ENCODE peak calls at places on chromosomes 4 and X, in six cellular contexts. O is H1, A is body of pancreas, F is A549, U is IMR-90, V is HCT116. R is an unnamed sample.

GRCh38 chr4:79650217-79650616 is 242.2 kb upstream of the GK2 start:
- DNase-seq in O (no peak), A (no peak), F (no peak), U (no peak), V (no peak), R (no peak)

GRCh38 chrX:20374866-20375530 is 108.3 kb upstream of the RPS6KA3 start:
- DNase-seq in O (no peak), A (no peak), F (no peak), U (no peak), V (no peak), R (no peak)

GRCh38 chr4:138650917-138651564 is 364.5 kb upstream of the NOCT start:
- DNase-seq in O (no peak), A (no peak), F (peak; percentile 16), U (peak; percentile 89), V (no peak), R (no peak)

GRCh38 chrX:154595559-154595958 is 10.6 kb downstream of the CTAG1A start:
- DNase-seq in O (no peak), A (no peak), F (no peak), U (no peak), V (no peak), R (no peak)

GRCh38 chr4:164926301-164926700 is 49.3 kb downstream of the APELA start:
- DNase-seq in O (no peak), A (no peak), F (no peak), U (no peak), V (no peak), R (no peak)

GRCh38 chr4:98614081-98614480 is 44.3 kb downstream of the TSPAN5 start:
- DNase-seq in O (no peak), A (no peak), F (no peak), U (no peak), V (no peak), R (no peak)

GRCh38 chrX:102339312-102340298 is 92.6 kb downstream of the NXF2 start:
- DNase-seq in O (no peak), A (no peak), F (no peak), U (no peak), V (no peak), R (no peak)

GRCh38 chr4:78512357-78512920 is 39.1 kb upstream of the ANXA3 start:
- DNase-seq in O (no peak), A (no peak), F (no peak), U (peak; percentile 10), V (no peak), R (no peak)

GRCh38 chr4:57093816-57094481 is 16.2 kb downstream of the IGFBP7 start:
- DNase-seq in O (no peak), A (no peak), F (no peak), U (no peak), V (no peak), R (no peak)

GRCh38 chr4:15890246-15890829 is 48.2 kb downstream of the FGFBP1 start:
- DNase-seq in O (no peak), A (no peak), F (no peak), U (no peak), V (no peak), R (no peak)

GRCh38 chr4:77994194-77994721 is 62.9 kb upstream of the FRAS1 start:
- DNase-seq in O (peak; percentile 39), A (peak; percentile 26), F (peak; percentile 57), U (peak; percentile 56), V (peak; percentile 71), R (no peak)

GRCh38 chr4:88908521-88908920 is 148.5 kb downstream of the FAM13A start:
- DNase-seq in O (no peak), A (no peak), F (no peak), U (no peak), V (no peak), R (no peak)

GRCh38 chr4:25792843-25793242 is 69.9 kb downstream of the SEL1L3 start:
- DNase-seq in O (no peak), A (no peak), F (no peak), U (no peak), V (no peak), R (no peak)

GRCh38 chr4:25790024-25790423 is 72.8 kb downstream of the SEL1L3 start:
- DNase-seq in O (no peak), A (no peak), F (no peak), U (no peak), V (no peak), R (no peak)

GRCh38 chr4:25788839-25789238 is 73.9 kb downstream of the SEL1L3 start:
- DNase-seq in O (no peak), A (no peak), F (no peak), U (no peak), V (no peak), R (no peak)

GRCh38 chr4:25795091-25795490 is 67.7 kb downstream of the SEL1L3 start:
- DNase-seq in O (no peak), A (no peak), F (no peak), U (no peak), V (no peak), R (no peak)

GRCh38 chr4:25792200-25792791 is 70.5 kb downstream of the SEL1L3 start:
- DNase-seq in O (no peak), A (peak; percentile 77), F (peak; percentile 53), U (no peak), V (peak; percentile 51), R (no peak)
- H3K27ac ChIP-seq in O (no peak overlapping the region), A (peak overlapping the region; percentile 11), F (no peak overlapping the region), U (no peak overlapping the region), V (no peak overlapping the region), R (no peak overlapping the region)

GRCh38 chr4:294732-295131 is 10.5 kb downstream of the ZNF732 start:
- DNase-seq in O (no peak), A (no peak), F (no peak), U (no peak), V (no peak), R (no peak)

GRCh38 chr4:288891-289290 is 16.4 kb downstream of the ZNF732 start:
- DNase-seq in O (no peak), A (no peak), F (no peak), U (no peak), V (no peak), R (no peak)
- H3K9me3 ChIP-seq in O (peaks cover 22% of the 10 kb centered on the region), A (no peaks in the 10 kb centered on the region), F (peaks cover 5% of the 10 kb centered on the region), U (peaks cover 24% of the 10 kb centered on the region), V (peaks cover 13% of the 10 kb centered on the region), R (no peaks in the 10 kb centered on the region)

GRCh38 chrX:54999717-55000598 is at the start of gene APEX2:
- DNase-seq in O (peak; percentile 58), A (peak; percentile 89), F (peak; percentile 96), U (peak; percentile 91), V (peak; percentile 83), R (peak; percentile 58)
- TF ChIP-seq POLR2A in O (peak; percentile 84), A (peak; percentile 75), F (peak; percentile 89), U (peak; percentile 85), V (peak; percentile 34), R (peak; percentile 25)

GRCh38 chr4:137531951-137532868 is at the start of gene PCDH18:
- DNase-seq in O (peak; percentile 54), A (peak; percentile 44), F (no peak), U (peak; percentile 98), V (no peak), R (peak; percentile 4)

GRCh38 chr4:137533855-137534254 is 1.6 kb upstream of the PCDH18 start:
- DNase-seq in O (no peak), A (no peak), F (no peak), U (no peak), V (no peak), R (no peak)

GRCh38 chr4:137534516-137534915 is 2.2 kb upstream of the PCDH18 start:
- DNase-seq in O (no peak), A (no peak), F (no peak), U (no peak), V (no peak), R (no peak)

GRCh38 chr4:137531121-137531520 is 1.2 kb downstream of the PCDH18 start:
- DNase-seq in O (no peak), A (no peak), F (no peak), U (peak; percentile 65), V (no peak), R (no peak)

DNA sequence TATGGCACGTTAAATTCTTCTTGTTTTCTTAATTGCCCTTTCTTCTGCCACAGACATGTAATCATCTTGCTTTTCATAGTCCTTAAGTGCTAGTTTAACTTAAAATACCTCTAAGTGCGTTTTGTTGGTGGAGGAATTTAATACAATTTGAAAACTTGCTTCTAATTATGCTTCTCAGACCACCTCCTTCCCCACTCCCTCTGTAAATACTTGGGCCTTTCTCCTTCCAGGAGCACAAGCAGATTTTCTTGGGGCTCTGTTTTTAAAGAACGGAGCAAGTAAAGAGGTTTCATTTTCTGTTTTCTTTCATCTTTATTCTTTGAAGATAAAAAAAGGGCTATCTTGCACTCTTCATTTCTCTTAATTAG is 559 bp upstream of the PCDH18 start:
- DNase-seq in O (no peak), A (no peak), F (no peak), U (no peak), V (no peak), R (no peak)
- H3K27ac ChIP-seq in O (no peak overlapping the region), A (peak overlapping the region; percentile 53), F (no peak overlapping the region), U (peak overlapping the region; percentile 82), V (no peak overlapping the region), R (peak overlapping the region; percentile 83)

GRCh38 chr4:116015549-116015948 is 902.1 kb upstream of the NDST4 start:
- DNase-seq in O (no peak), A (no peak), F (no peak), U (no peak), V (no peak), R (no peak)

GRCh38 chr4:116018831-116019230 is 905.4 kb upstream of the NDST4 start:
- DNase-seq in O (no peak), A (no peak), F (no peak), U (no peak), V (no peak), R (no peak)

GRCh38 chr4:116023049-116023448 is 909.6 kb upstream of the NDST4 start:
- DNase-seq in O (no peak), A (no peak), F (no peak), U (no peak), V (no peak), R (no peak)

GRCh38 chr4:116016201-116016600 is 902.8 kb upstream of the NDST4 start:
- DNase-seq in O (no peak), A (peak; percentile 61), F (no peak), U (peak; percentile 44), V (peak; percentile 18), R (no peak)

DNA sequence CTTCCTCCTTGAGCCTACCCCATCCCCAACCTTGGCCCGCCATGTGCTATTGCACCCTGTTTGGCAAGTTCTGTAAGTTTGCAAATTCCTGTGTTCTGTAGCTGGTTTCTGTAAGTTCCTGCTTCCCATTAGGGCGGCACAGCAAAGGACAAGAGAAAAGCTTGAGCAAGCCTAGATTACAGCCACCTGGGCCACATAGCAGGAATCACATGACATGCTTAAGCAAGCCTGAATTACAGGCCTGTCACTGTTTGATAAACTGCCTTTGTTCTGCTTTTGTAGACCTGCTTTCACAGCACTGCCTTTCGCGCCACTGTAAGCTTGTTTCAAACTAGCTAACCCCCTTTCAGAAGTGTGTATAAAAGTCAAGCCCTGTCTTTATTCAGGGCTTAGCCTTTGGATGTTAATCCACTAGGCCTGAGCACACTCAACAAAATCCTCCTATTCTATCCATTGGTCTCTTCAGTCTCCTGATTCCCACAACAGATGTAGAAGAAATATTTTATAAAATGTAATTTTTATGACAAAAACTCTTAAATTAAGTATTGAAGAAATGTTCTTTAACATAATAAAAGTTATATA is 906.8 kb upstream of the NDST4 start:
- DNase-seq in O (no peak), A (no peak), F (peak; percentile 11), U (no peak), V (peak; percentile 27), R (no peak)
- H3K9me3 ChIP-seq in O (peaks cover 48% of the 10 kb centered on the region), A (no peaks in the 10 kb centered on the region), F (peaks cover 11% of the 10 kb centered on the region), U (peaks cover 29% of the 10 kb centered on the region), V (peaks cover 8% of the 10 kb centered on the region), R (peaks cover 46% of the 10 kb centered on the region)

R was measured in esophagus squamous epithelium.